ENCODE peak calls at places on chromosome 14, in eight cellular contexts. M, N, L, C, D, T, B and Q are unnamed samples.

GRCh38 chr14:59093889-59094288 is 94.6 kb upstream of the DAAM1 start:
- DNase-seq in M (no peak), T (no peak), L (no peak), N (no peak), B (no peak), C (no peak), D (no peak), Q (no peak)

GRCh38 chr14:48805315-48805714 is 780.9 kb downstream of the RPS29 start:
- DNase-seq in L (no peak), M (no peak), C (peak), D (no peak), N (no peak), T (no peak), B (no peak), Q (no peak)

GRCh38 chr14:77962731-77963520 is 163.0 kb downstream of the ADCK1 start:
- DNase-seq in D (no peak), B (no peak), C (no peak), T (no peak), M (peak), L (no peak), N (no peak), Q (no peak)

GRCh38 chr14:50792058-50792477 is 38.9 kb downstream of the NIN start:
- DNase-seq in T (peak), M (no peak), C (no peak), N (no peak), B (no peak), L (no peak), D (no peak), Q (no peak)

GRCh38 chr14:27995688-27996087 is 770.9 kb upstream of the FOXG1 start:
- DNase-seq in T (no peak), M (no peak), D (no peak), C (no peak), B (no peak), N (no peak), L (no peak), Q (no peak)

GRCh38 chr14:95504135-95505029 is 12.1 kb downstream of the SYNE3 start:
- DNase-seq in B (no peak), N (no peak), M (peak), D (no peak), L (peak), T (no peak), C (no peak), Q (no peak)

GRCh38 chr14:61646366-61647101 is 48.8 kb upstream of the HIF1A start:
- DNase-seq in N (no peak), T (no peak), C (no peak), B (no peak), M (no peak), D (no peak), L (no peak), Q (no peak)

GRCh38 chr14:102945346-102946130 is 23.1 kb downstream of the AMN start:
- DNase-seq in B (no peak), N (no peak), C (peak), L (no peak), D (no peak), T (no peak), M (peak), Q (peak)

GRCh38 chr14:101075025-101075800 is 171.7 kb upstream of the RTL1 start:
- DNase-seq in M (peak), C (no peak), B (no peak), L (no peak), D (no peak), N (no peak), T (no peak), Q (no peak)

GRCh38 chr14:47103781-47104180 is 452.2 kb upstream of the RPL10L start:
- DNase-seq in N (no peak), D (no peak), C (no peak), T (no peak), L (no peak), M (no peak), B (no peak), Q (no peak)

GRCh38 chr14:86237733-86238132 is 707.8 kb downstream of the FLRT2 start:
- DNase-seq in D (no peak), M (no peak), T (no peak), B (no peak), L (no peak), N (no peak), C (no peak), Q (no peak)

GRCh38 chr14:49477576-49477975 is 108.6 kb downstream of the RPS29 start:
- DNase-seq in N (no peak), L (no peak), B (no peak), M (no peak), D (no peak), C (no peak), T (no peak), Q (no peak)

GRCh38 chr14:22386924-22387775 is 201.9 kb downstream of the DAD1 start:
- DNase-seq in M (peak), N (no peak), L (no peak), D (peak), B (peak), T (peak), C (peak), Q (no peak)

GRCh38 chr14:48575772-48576171 is 900.4 kb upstream of the MDGA2 start:
- DNase-seq in N (no peak), M (no peak), T (no peak), D (no peak), L (no peak), B (no peak), C (no peak), Q (no peak)

GRCh38 chr14:99401196-99401595 is 79.5 kb downstream of the SETD3 start:
- DNase-seq in M (no peak), B (no peak), C (no peak), D (no peak), L (no peak), N (no peak), T (no peak), Q (no peak)

GRCh38 chr14:100586153-100586519 is 1.1 kb downstream of the BEGAIN start:
- DNase-seq in C (peak), L (peak), T (no peak), N (peak), D (no peak), M (no peak), B (no peak), Q (peak)

GRCh38 chr14:23588884-23589598 is 10.5 kb upstream of the JPH4 start:
- DNase-seq in M (peak), N (peak), C (peak), D (peak), L (peak), T (peak), B (peak), Q (peak)

GRCh38 chr14:76510255-76510654 is 134.3 kb downstream of the ESRRB start:
- DNase-seq in D (no peak), L (no peak), C (no peak), N (no peak), M (no peak), B (no peak), T (no peak), Q (no peak)

GRCh38 chr14:104268725-104269436 is 130.5 kb downstream of the KIF26A start:
- DNase-seq in B (no peak), L (no peak), M (no peak), C (peak), N (peak), T (no peak), D (peak), Q (no peak)

GRCh38 chr14:99183716-99184115 is 88.3 kb downstream of the BCL11B start:
- DNase-seq in C (no peak), D (no peak), T (no peak), M (no peak), L (no peak), N (no peak), B (no peak), Q (no peak)

GRCh38 chr14:92644166-92644565 is 104.3 kb downstream of the LGMN start:
- DNase-seq in M (peak), C (no peak), L (no peak), B (no peak), T (no peak), N (no peak), D (no peak), Q (no peak)

GRCh38 chr14:101937926-101938767 is 26.2 kb upstream of the DYNC1H1 start:
- DNase-seq in L (no peak), C (peak), T (no peak), N (no peak), D (no peak), M (no peak), B (no peak), Q (no peak)

GRCh38 chr14:39050389-39050788 is 52.6 kb downstream of the SEC23A start:
- DNase-seq in D (no peak), B (no peak), C (no peak), M (peak), N (no peak), L (peak), T (no peak), Q (no peak)

GRCh38 chr14:96484391-96484790 is 17.8 kb upstream of the PAPOLA start:
- DNase-seq in T (no peak), L (no peak), B (no peak), N (no peak), C (no peak), D (no peak), M (peak), Q (no peak)

GRCh38 chr14:45065540-45065939 is 18.4 kb upstream of the PRPF39 start:
- DNase-seq in B (no peak), M (peak), D (no peak), N (no peak), C (no peak), T (no peak), L (no peak), Q (no peak)

GRCh38 chr14:101178184-101179072 is 274.9 kb upstream of the RTL1 start:
- DNase-seq in L (no peak), C (no peak), M (no peak), T (no peak), N (no peak), B (no peak), D (no peak), Q (no peak)

GRCh38 chr14:61671086-61671485 is 24.2 kb upstream of the HIF1A start:
- DNase-seq in B (no peak), D (no peak), L (no peak), T (peak), M (no peak), C (no peak), N (no peak), Q (no peak)

GRCh38 chr14:104292084-104292970 is 153.9 kb downstream of the KIF26A start:
- DNase-seq in D (peak), B (no peak), T (no peak), M (no peak), N (peak), L (no peak), C (peak), Q (peak)

GRCh38 chr14:60771117-60771516 is 36.6 kb downstream of the MNAT1 start:
- DNase-seq in B (no peak), C (no peak), D (no peak), T (no peak), L (no peak), N (no peak), M (no peak), Q (no peak)

GRCh38 chr14:31967669-31967975 is 109.5 kb upstream of the ARHGAP5 start:
- DNase-seq in M (no peak), T (no peak), C (no peak), D (no peak), B (no peak), N (no peak), L (no peak), Q (no peak)

GRCh38 chr14:79161576-79161975 is 991.4 kb downstream of the NRXN3 start:
- DNase-seq in C (no peak), N (no peak), M (peak), D (no peak), T (no peak), B (peak), L (no peak), Q (no peak)

GRCh38 chr14:43872752-43873655 is 634.1 kb downstream of the FSCB start:
- DNase-seq in B (no peak), D (no peak), C (no peak), T (no peak), L (no peak), M (no peak), N (no peak), Q (no peak)

GRCh38 chr14:101573289-101573688 is 12.0 kb downstream of the DIO3 start:
- DNase-seq in B (no peak), M (no peak), C (peak), N (no peak), D (no peak), T (no peak), L (no peak), Q (no peak)

GRCh38 chr14:36519431-36520321 is at the start of gene NKX2-1:
- DNase-seq in D (no peak), B (peak), C (peak), M (peak), L (no peak), T (no peak), N (no peak), Q (no peak)

GRCh38 chr14:36517242-36518030 is 2.6 kb downstream of the NKX2-1 start:
- DNase-seq in M (no peak), L (no peak), B (no peak), T (no peak), C (peak), N (no peak), D (no peak), Q (no peak)

GRCh38 chr14:36516719-36517241 is 3.3 kb downstream of the NKX2-1 start:
- DNase-seq in N (no peak), D (no peak), M (no peak), T (no peak), B (no peak), L (no peak), C (no peak), Q (no peak)

GRCh38 chr14:36518031-36518585 is 1.9 kb downstream of the NKX2-1 start:
- DNase-seq in N (no peak), B (no peak), L (no peak), D (no peak), M (no peak), T (no peak), C (no peak), Q (no peak)

DNA sequence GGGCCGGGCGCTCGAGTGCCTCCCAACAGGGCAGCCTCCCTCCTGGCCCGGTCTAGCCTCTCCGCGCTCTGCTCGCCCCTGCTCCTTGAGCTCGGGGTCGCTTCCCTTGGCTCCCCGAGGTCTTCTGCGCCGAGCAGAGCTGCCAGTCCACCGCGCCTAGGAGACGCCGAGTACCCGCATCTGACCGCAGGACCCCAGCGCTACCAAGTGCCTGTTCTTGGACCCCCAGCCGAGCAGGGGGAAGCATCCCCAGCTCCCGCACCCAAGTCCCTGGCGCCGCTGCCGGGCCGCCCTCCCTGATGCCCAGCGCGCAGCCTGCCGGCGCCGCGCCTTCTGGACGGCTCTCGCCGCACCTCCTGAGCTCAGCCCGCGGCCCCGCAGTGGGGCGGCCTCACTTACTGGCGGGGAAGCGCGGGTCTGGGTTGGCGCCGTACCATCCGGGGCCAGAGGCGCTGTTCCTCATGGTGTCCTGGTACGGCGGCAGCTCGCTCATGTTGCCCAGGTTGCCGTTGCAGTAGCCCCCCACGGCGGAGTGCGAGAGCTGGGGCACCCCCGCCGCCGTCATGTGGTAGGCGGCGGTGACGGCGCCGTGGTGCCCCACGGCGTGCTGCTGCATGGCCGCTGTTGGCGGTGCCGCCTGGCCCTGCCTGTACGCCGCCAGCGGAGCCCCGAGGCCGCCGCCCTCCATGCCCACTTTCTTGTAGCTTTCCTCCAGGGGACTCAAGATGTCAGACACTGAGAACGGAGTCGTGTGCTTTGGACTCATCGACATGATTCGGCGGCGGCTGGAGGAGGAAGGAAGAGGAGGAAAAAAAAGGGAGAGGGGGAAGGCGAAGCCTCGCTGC is 1.2 kb downstream of the NKX2-1 start:
- DNase-seq in C (peak), L (no peak), T (no peak), B (peak), M (no peak), D (no peak), N (no peak), Q (no peak)
- H3K4me3 ChIP-seq in C (peak), L (no peak), T (no peak), B (no peak), M (no peak), D (no peak), N (peak), Q (no peak)

GRCh38 chr14:73724696-73725095 is 10.5 kb upstream of the PNMA1 start:
- DNase-seq in M (no peak), N (peak), C (no peak), D (peak), B (no peak), L (no peak), T (no peak), Q (no peak)

GRCh38 chr14:73723799-73724621 is 9.8 kb upstream of the PNMA1 start:
- DNase-seq in B (no peak), M (peak), D (peak), C (peak), N (peak), L (peak), T (no peak), Q (peak)

GRCh38 chr14:73722581-73722980 is 8.4 kb upstream of the PNMA1 start:
- DNase-seq in C (no peak), T (no peak), M (peak), B (no peak), D (peak), N (peak), L (no peak), Q (no peak)

GRCh38 chr14:73725116-73726024 is 11.2 kb upstream of the PNMA1 start:
- DNase-seq in D (peak), T (no peak), B (no peak), C (no peak), N (peak), L (no peak), M (peak), Q (no peak)

GRCh38 chr14:73723411-73723798 is 9.2 kb upstream of the PNMA1 start:
- DNase-seq in L (no peak), N (no peak), M (peak), D (no peak), C (no peak), T (no peak), B (no peak), Q (no peak)
- H3K4me3 ChIP-seq in L (no peak), N (peak), M (no peak), D (no peak), C (no peak), T (no peak), B (no peak), Q (no peak)

GRCh38 chr14:65424531-65424930 is 12.0 kb downstream of the FUT8 start:
- DNase-seq in M (no peak), C (no peak), N (no peak), B (no peak), T (no peak), D (no peak), L (no peak), Q (no peak)

GRCh38 chr14:65422093-65422834 is 9.7 kb downstream of the FUT8 start:
- DNase-seq in L (no peak), D (no peak), C (no peak), M (peak), T (no peak), B (no peak), N (no peak), Q (no peak)

GRCh38 chr14:65419593-65420252 is 7.2 kb downstream of the FUT8 start:
- DNase-seq in T (no peak), N (no peak), C (no peak), L (no peak), M (no peak), B (no peak), D (no peak), Q (no peak)

GRCh38 chr14:65423986-65424385 is 11.5 kb downstream of the FUT8 start:
- DNase-seq in L (no peak), D (no peak), B (no peak), T (no peak), N (no peak), C (no peak), M (no peak), Q (no peak)

DNA sequence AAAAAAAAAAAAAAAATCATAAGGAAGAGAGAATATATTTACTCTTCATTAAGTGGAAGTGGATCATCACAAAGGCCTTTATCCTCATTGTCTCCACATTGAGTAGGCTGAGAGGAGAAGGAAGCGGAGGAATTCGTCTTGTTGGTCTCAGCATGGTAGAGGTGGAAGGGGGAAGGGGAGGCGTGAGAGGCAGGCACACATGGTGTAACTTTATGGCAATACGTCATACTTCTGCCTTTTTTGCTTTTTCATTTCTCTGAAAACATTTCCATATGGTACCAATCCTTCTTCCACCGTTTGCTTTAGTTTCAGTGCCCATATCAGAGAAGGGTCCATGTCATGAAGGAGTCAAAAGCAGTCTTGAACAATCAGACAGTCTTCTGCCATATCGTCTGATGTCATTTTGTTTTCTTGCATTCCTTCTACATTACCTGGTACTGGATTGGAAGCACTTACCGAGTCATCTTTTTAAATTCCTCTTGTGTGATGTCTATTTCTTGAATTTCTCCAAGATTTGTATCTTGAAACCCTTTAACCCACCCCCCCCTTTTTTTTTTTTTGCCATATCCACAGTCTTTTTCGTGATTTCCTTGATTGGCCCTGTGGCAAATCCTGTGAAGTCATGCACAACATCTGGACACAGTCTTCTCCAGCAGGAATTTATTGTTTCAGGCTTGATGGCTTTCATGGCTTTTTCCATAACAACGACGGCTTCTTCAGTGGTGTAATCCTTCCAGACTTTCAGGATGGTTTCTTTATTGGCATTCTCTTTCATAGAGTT is 8.9 kb downstream of the FUT8 start:
- DNase-seq in M (peak), N (no peak), C (no peak), B (no peak), L (no peak), T (no peak), D (no peak), Q (no peak)
- H3K4me3 ChIP-seq in M (no peak), N (no peak), C (no peak), B (no peak), L (no peak), T (no peak), D (no peak), Q (no peak)

GRCh38 chr14:34462132-34462893 is at the start of gene SPTSSA:
- DNase-seq in T (peak), L (peak), C (peak), B (peak), N (peak), D (peak), M (peak), Q (peak)
- H3K4me3 ChIP-seq in T (peak), L (peak), C (peak), B (peak), N (peak), D (peak), M (peak), Q (peak)

GRCh38 chr14:105974902-105975301 is 448.5 kb downstream of the TMEM121 start:
- DNase-seq in B (no peak), D (no peak), T (no peak), M (no peak), C (no peak), L (no peak), N (no peak), Q (no peak)

GRCh38 chr14:105968291-105968690 is 441.9 kb downstream of the TMEM121 start:
- DNase-seq in M (no peak), N (no peak), B (no peak), C (no peak), L (no peak), T (no peak), D (no peak), Q (no peak)

GRCh38 chr14:105971593-105972500 is 445.5 kb downstream of the TMEM121 start:
- DNase-seq in D (no peak), M (no peak), T (no peak), N (no peak), C (no peak), B (no peak), L (no peak), Q (no peak)
- H3K4me3 ChIP-seq in D (no peak), M (no peak), T (no peak), N (no peak), C (no peak), B (no peak), L (no peak), Q (no peak)

GRCh38 chr14:69288956-69289705 is 29.2 kb downstream of the GALNT16 start:
- DNase-seq in B (no peak), C (no peak), N (peak), M (peak), L (no peak), D (no peak), T (no peak), Q (no peak)

GRCh38 chr14:69289811-69290520 is 30.0 kb downstream of the GALNT16 start:
- DNase-seq in N (peak), B (no peak), T (no peak), M (no peak), L (no peak), D (no peak), C (no peak), Q (no peak)

GRCh38 chr14:69288001-69288771 is 28.2 kb downstream of the GALNT16 start:
- DNase-seq in T (no peak), M (peak), D (peak), B (no peak), N (peak), C (no peak), L (peak), Q (peak)

GRCh38 chr14:69291891-69292586 is 32.1 kb downstream of the GALNT16 start:
- DNase-seq in N (peak), L (no peak), B (no peak), T (no peak), C (no peak), D (no peak), M (peak), Q (no peak)

GRCh38 chr14:69291396-69291795 is 31.4 kb downstream of the GALNT16 start:
- DNase-seq in T (no peak), L (no peak), C (no peak), B (no peak), N (peak), D (no peak), M (no peak), Q (no peak)
- H3K4me3 ChIP-seq in T (no peak), L (no peak), C (no peak), B (no peak), N (no peak), D (no peak), M (no peak), Q (no peak)